ENCODE peak calls at places on chromosomes 13 and 19, in nine cellular contexts. R is AG08395, B is astrocyte of the cerebellum, O is NCI-H748 treated with DMSO at 0.1 percent for 48 hours, D is mucosa of descending colon, U is occipital lobe, Y is fibroblast of pulmonary artery, S is thoracic aorta, Z is left lobe of liver. Q is an unnamed sample.

GRCh38 chr19:13817018-13817614 is 21.9 kb downstream of the ZSWIM4 start:
- DNase-seq in R (no peak), B (no peak), O (peak; percentile 36), D (peak; percentile 88), U (no peak), Y (no peak), S (no peak), Z (no peak), Q (peak; percentile 83)

GRCh38 chr19:35056513-35057063 is 15.1 kb downstream of the HPN start:
- DNase-seq in R (no peak), B (no peak), O (no peak), D (no peak), U (no peak), Y (no peak), S (no peak), Z (no peak), Q (no peak)

GRCh38 chr13:49356224-49356623 is 87.6 kb downstream of the CAB39L start:
- DNase-seq in R (peak; percentile 83), B (peak; percentile 84), O (no peak), D (no peak), U (no peak), Y (peak; percentile 81), S (no peak), Z (no peak), Q (no peak)

GRCh38 chr13:43303040-43303729 is 279.8 kb downstream of the DNAJC15 start:
- DNase-seq in R (peak; percentile 60), B (peak; percentile 52), O (peak; percentile 19), D (peak; percentile 27), U (peak; percentile 68), Y (peak; percentile 80), S (no peak), Z (peak; percentile 67), Q (peak; percentile 39)

GRCh38 chr13:111177803-111178389 is 62.8 kb downstream of the ARHGEF7 start:
- DNase-seq in R (no peak), B (peak; percentile 58), O (no peak), D (no peak), U (no peak), Y (peak; percentile 68), S (no peak), Z (no peak), Q (no peak)

GRCh38 chr13:50244355-50244912 is 229.2 kb downstream of the KCNRG start:
- DNase-seq in R (no peak), B (no peak), O (no peak), D (no peak), U (no peak), Y (no peak), S (no peak), Z (no peak), Q (no peak)

GRCh38 chr19:19262190-19263057 is 10.7 kb downstream of the TM6SF2 start:
- DNase-seq in R (no peak), B (no peak), O (no peak), D (no peak), U (no peak), Y (no peak), S (no peak), Z (no peak), Q (no peak)

GRCh38 chr13:113973218-113974164 is at the start of gene C13orf46:
- DNase-seq in R (no peak), B (no peak), O (no peak), D (peak; percentile 21), U (no peak), Y (no peak), S (peak; percentile 1), Z (peak; percentile 90), Q (peak; percentile 74)

GRCh38 chr13:79810671-79811070 is 329.7 kb downstream of the NDFIP2 start:
- DNase-seq in R (peak; percentile 58), B (peak; percentile 31), O (no peak), D (no peak), U (no peak), Y (peak; percentile 62), S (no peak), Z (no peak), Q (no peak)